ENCODE peak calls at places on chromosome 9, in seven cellular contexts. N, R, Z, M, T, V and H are unnamed samples.

GRCh38 chr9:117772960-117773359 is 68.8 kb downstream of the TLR4 start:
- DNase-seq in R (no peak), T (peak; percentile 19), V (no peak), M (no peak), Z (no peak), N (peak; percentile 77), H (no peak)

GRCh38 chr9:120412425-120412951 is 167.5 kb downstream of the CDK5RAP2 start:
- DNase-seq in V (no peak), N (peak; percentile 75), T (peak; percentile 27), R (no peak), M (no peak), Z (no peak), H (no peak)

GRCh38 chr9:84481819-84482218 is 141.3 kb upstream of the SLC28A3 start:
- DNase-seq in T (no peak), M (no peak), N (no peak), Z (no peak), V (no peak), R (no peak), H (no peak)

GRCh38 chr9:134689320-134690181 is 47.9 kb downstream of the COL5A1 start:
- DNase-seq in R (no peak), Z (peak; percentile 77), M (peak; percentile 93), N (peak; percentile 71), T (peak; percentile 67), V (peak; percentile 84), H (peak; percentile 29)

GRCh38 chr9:22117511-22118388 is 108.6 kb upstream of the CDKN2B start:
- DNase-seq in M (no peak), T (peak; percentile 70), Z (no peak), R (no peak), V (no peak), N (peak; percentile 82), H (no peak)

GRCh38 chr9:70495514-70495913 is 81.1 kb upstream of the KLF9 start:
- DNase-seq in R (no peak), N (no peak), V (no peak), T (no peak), Z (no peak), M (no peak), H (no peak)

GRCh38 chr9:113129466-113129865 is 21.3 kb upstream of the SLC31A2 start:
- DNase-seq in R (no peak), N (no peak), Z (no peak), V (no peak), T (no peak), M (no peak), H (no peak)

GRCh38 chr9:114286146-114286679 is 36.7 kb upstream of the ORM1 start:
- DNase-seq in V (peak; percentile 6), Z (peak; percentile 8), T (no peak), M (no peak), N (no peak), R (no peak), H (no peak)

GRCh38 chr9:125966456-125966855 is 219.3 kb downstream of the PBX3 start:
- DNase-seq in V (no peak), Z (no peak), R (no peak), T (no peak), M (no peak), N (no peak), H (no peak)

GRCh38 chr9:116687762-116688160 is 656 bp downstream of the TRIM32 start:
- DNase-seq in M (no peak), Z (no peak), R (no peak), N (peak; percentile 48), T (peak; percentile 44), V (no peak), H (no peak)

GRCh38 chr9:116686135-116686534 is 970 bp upstream of the TRIM32 start:
- DNase-seq in V (no peak), T (no peak), Z (no peak), N (peak; percentile 24), M (no peak), R (no peak), H (no peak)

GRCh38 chr9:116689117-116689516 is 2.0 kb downstream of the TRIM32 start:
- DNase-seq in R (no peak), V (no peak), T (no peak), Z (no peak), M (no peak), N (no peak), H (no peak)

GRCh38 chr9:116687074-116687761 is at the start of gene TRIM32:
- DNase-seq in R (peak; percentile 93), M (peak; percentile 98), N (peak; percentile 94), Z (peak; percentile 93), V (peak; percentile 96), T (peak; percentile 94), H (peak; percentile 51)

DNA sequence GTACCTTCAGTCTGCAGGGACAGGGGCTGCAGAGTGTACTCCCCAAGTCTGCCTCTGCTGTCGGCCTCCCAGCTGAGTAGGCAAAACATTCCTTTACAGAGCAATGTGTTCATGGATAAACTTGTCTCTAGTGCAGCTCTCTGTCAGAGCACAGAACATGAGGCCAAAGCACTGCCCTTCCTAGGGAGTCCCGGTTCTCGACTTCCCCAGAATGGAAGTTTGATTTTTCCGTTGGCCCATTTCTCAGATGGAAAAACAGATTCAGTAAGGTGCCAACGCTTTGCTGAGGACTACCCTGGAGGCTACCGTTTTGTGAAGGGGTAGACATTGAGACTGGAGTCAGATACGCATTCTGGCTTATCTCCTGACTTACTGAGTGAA is 422 bp upstream of the TRIM32 start:
- DNase-seq in R (no peak), Z (no peak), V (no peak), N (peak; percentile 55), M (no peak), T (no peak), H (no peak)
- H3K4me1 ChIP-seq in R (peaks cover 26% of the 10 kb centered on the region), Z (peaks cover 13% of the 10 kb centered on the region), V (peaks cover 9% of the 10 kb centered on the region), N (peaks cover 48% of the 10 kb centered on the region), M (no peaks in the 10 kb centered on the region), T (peaks cover 6% of the 10 kb centered on the region), H (peaks cover 20% of the 10 kb centered on the region)

GRCh38 chr9:20601292-20601691 is 21.0 kb downstream of the MLLT3 start:
- DNase-seq in R (no peak), N (no peak), M (no peak), V (no peak), Z (no peak), T (no peak), H (no peak)
- H3K4me1 ChIP-seq in R (peaks cover 39% of the 10 kb centered on the region), N (peaks cover 51% of the 10 kb centered on the region), M (no peaks in the 10 kb centered on the region), V (no peaks in the 10 kb centered on the region), Z (peaks cover 3% of the 10 kb centered on the region), T (no peaks in the 10 kb centered on the region), H (no peaks in the 10 kb centered on the region)

DNA sequence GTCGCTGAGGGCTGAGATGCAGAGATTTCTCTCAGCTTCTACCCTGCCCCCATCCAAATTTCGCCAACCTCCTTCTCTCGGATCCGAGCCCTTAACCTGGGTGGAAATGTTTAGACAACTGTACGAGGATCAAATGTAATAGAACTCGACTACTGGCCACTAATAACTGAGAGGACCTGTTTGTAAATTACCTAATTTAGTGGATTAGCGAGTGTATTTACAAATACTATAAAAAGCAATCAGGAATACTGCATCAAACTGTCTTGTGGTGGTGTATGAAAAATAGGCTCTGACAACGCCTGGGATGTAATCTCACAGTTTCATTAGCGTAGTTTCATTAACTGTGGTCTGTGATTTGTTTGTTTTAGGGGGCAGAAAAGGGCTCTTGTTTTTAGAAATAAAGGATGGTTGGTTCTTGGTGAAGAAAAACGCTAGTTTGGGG is 1.3 kb downstream of the SLC44A1 start:
- DNase-seq in V (no peak), T (no peak), Z (no peak), R (no peak), N (no peak), M (no peak), H (no peak)
- H3K4me1 ChIP-seq in V (peaks cover 10% of the 10 kb centered on the region), T (peaks cover 14% of the 10 kb centered on the region), Z (peaks cover 8% of the 10 kb centered on the region), R (peaks cover 12% of the 10 kb centered on the region), N (peaks cover 36% of the 10 kb centered on the region), M (peaks cover 4% of the 10 kb centered on the region), H (peaks cover 8% of the 10 kb centered on the region)

DNA sequence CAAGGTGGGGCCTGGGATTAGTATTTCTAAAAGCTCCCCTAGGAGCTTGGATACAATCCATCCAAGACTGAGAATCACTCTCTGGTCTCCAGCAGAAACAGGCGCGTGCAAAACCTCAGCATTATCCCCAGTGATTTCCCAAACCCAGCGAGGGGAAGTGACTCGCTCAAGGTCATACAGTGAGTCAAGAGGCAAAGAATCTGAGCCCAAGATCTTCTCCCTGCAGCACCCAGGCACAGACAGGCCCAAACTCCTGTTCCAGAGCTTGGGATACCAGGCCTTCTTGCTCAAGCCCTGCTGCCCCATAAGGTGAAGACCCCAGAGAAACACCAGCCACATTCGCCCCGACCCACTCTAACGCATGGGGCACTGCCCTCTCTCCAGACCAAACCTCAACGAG is 33.2 kb downstream of the SHB start:
- DNase-seq in M (no peak), N (peak; percentile 92), Z (no peak), R (no peak), T (no peak), V (no peak), H (no peak)
- H3K4me1 ChIP-seq in M (peaks cover 3% of the 10 kb centered on the region), N (peaks cover 45% of the 10 kb centered on the region), Z (peaks cover 4% of the 10 kb centered on the region), R (no peaks in the 10 kb centered on the region), T (peaks cover 11% of the 10 kb centered on the region), V (peaks cover 10% of the 10 kb centered on the region), H (peaks cover 70% of the 10 kb centered on the region)

GRCh38 chr9:72579190-72579589 is 57.8 kb downstream of the TMC1 start:
- DNase-seq in R (no peak), Z (peak; percentile 32), M (peak; percentile 83), T (no peak), N (peak; percentile 70), V (no peak), H (peak; percentile 69)

GRCh38 chr9:72577212-72577753 is 55.9 kb downstream of the TMC1 start:
- DNase-seq in T (no peak), R (no peak), V (no peak), Z (peak; percentile 23), M (no peak), N (peak; percentile 91), H (peak; percentile 68)

GRCh38 chr9:72576087-72576486 is 54.7 kb downstream of the TMC1 start:
- DNase-seq in R (no peak), Z (no peak), N (no peak), T (no peak), M (no peak), V (no peak), H (no peak)

GRCh38 chr9:72583370-72583769 is 62.0 kb downstream of the TMC1 start:
- DNase-seq in T (no peak), M (no peak), R (no peak), Z (no peak), N (peak; percentile 14), V (no peak), H (no peak)

GRCh38 chr9:72579880-72580570 is 58.6 kb downstream of the TMC1 start:
- DNase-seq in N (peak; percentile 82), M (no peak), V (no peak), Z (no peak), T (no peak), R (no peak), H (no peak)
- H3K4me1 ChIP-seq in N (peaks cover 73% of the 10 kb centered on the region), M (peaks cover 5% of the 10 kb centered on the region), V (no peaks in the 10 kb centered on the region), Z (peaks cover 23% of the 10 kb centered on the region), T (no peaks in the 10 kb centered on the region), R (no peaks in the 10 kb centered on the region), H (peaks cover 76% of the 10 kb centered on the region)

GRCh38 chr9:133140606-133141005 is 19.6 kb upstream of the RALGDS start:
- DNase-seq in M (no peak), N (no peak), R (no peak), Z (no peak), T (no peak), V (no peak), H (no peak)
- H3K4me1 ChIP-seq in M (no peaks in the 10 kb centered on the region), N (peaks cover 11% of the 10 kb centered on the region), R (peaks cover 56% of the 10 kb centered on the region), Z (peaks cover 4% of the 10 kb centered on the region), T (no peaks in the 10 kb centered on the region), V (peaks cover 32% of the 10 kb centered on the region), H (peaks cover 56% of the 10 kb centered on the region)

DNA sequence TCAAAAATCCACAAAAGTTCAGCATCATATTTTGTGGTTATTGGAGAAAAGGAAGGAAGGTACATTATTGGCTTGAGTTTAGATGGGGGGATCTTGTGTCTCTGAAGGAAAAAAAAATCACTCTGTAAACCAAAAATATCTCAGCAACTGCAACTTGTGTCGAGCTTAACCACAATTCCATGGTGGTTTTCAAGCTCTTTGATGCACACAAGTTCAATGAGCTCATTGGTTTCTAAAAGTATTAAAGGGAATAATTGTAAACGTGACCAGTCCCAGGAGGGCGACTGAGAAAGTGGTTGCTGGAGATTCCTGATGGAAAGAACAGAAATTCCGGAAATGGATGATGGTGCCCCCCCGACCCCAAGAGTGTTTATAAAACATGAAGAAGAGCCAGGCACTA is 173.8 kb downstream of the PSAT1 start:
- DNase-seq in M (no peak), T (no peak), V (no peak), R (no peak), Z (no peak), N (no peak), H (no peak)
- H3K4me1 ChIP-seq in M (no peaks in the 10 kb centered on the region), T (peaks cover 4% of the 10 kb centered on the region), V (no peaks in the 10 kb centered on the region), R (no peaks in the 10 kb centered on the region), Z (no peaks in the 10 kb centered on the region), N (no peaks in the 10 kb centered on the region), H (no peaks in the 10 kb centered on the region)